ENCODE peak calls at places on chromosomes 3 and 15, in five cellular contexts. P is H4; E is effector memory CD8-positive, alpha-beta T cell; Q is GDM1; L is psoas muscle. M is an unnamed sample.

GRCh38 chr3:4356225-4356540 is 53.0 kb downstream of the SETMAR start:
- DNase-seq in P (no peak), E (no peak), Q (no peak), L (no peak), M (no peak)

GRCh38 chr3:195761503-195762248 is 40.9 kb downstream of the MUC20 start:
- DNase-seq in P (no peak), E (no peak), Q (no peak), L (no peak), M (no peak)

GRCh38 chr15:70439304-70439877 is 324.0 kb downstream of the UACA start:
- DNase-seq in P (no peak), E (no peak), Q (no peak), L (no peak), M (no peak)

GRCh38 chr3:51954120-51954519 is 1.1 kb upstream of the GPR62 start:
- DNase-seq in P (no peak), E (no peak), Q (no peak), L (no peak), M (no peak)

GRCh38 chr3:10142707-10143560 is 1.4 kb downstream of the VHL start:
- DNase-seq in P (no peak), E (no peak), Q (no peak), L (no peak), M (peak)

GRCh38 chr3:62982795-62983455 is 107.7 kb upstream of the CADPS start:
- DNase-seq in P (no peak), E (no peak), Q (no peak), L (no peak), M (no peak)

GRCh38 chr3:136251511-136251910 is 1.4 kb downstream of the PCCB start:
- DNase-seq in P (no peak), E (no peak), Q (no peak), L (no peak), M (peak)

GRCh38 chr15:51121118-51121517 is 26.4 kb upstream of the TNFAIP8L3 start:
- DNase-seq in P (peak), E (no peak), Q (peak), L (no peak), M (peak)

GRCh38 chr3:69505770-69506407 is 120.0 kb upstream of the FRMD4B start:
- DNase-seq in P (peak), E (no peak), Q (no peak), L (no peak), M (no peak)

GRCh38 chr15:66024998-66025397 is 155.7 kb downstream of the RAB11A start:
- DNase-seq in P (no peak), E (no peak), Q (no peak), L (no peak), M (peak)

GRCh38 chr3:12483872-12484197 is 445 bp upstream of the TSEN2 start:
- DNase-seq in P (no peak), E (no peak), Q (no peak), L (no peak), M (no peak)

GRCh38 chr3:126514161-126514560 is 3.4 kb downstream of the UROC1 start:
- DNase-seq in P (no peak), E (no peak), Q (no peak), L (no peak), M (no peak)

GRCh38 chr3:14360123-14360881 is 42.1 kb upstream of the SLC6A6 start:
- DNase-seq in P (no peak), E (no peak), Q (no peak), L (no peak), M (no peak)

GRCh38 chr3:65633018-65633417 is 405.7 kb downstream of the MAGI1 start:
- DNase-seq in P (no peak), E (no peak), Q (no peak), L (no peak), M (no peak)

GRCh38 chr15:78127882-78128281 is 3.4 kb downstream of the CIB2 start:
- DNase-seq in P (peak), E (no peak), Q (no peak), L (no peak), M (no peak)

GRCh38 chr15:62087671-62088360 is 21.0 kb downstream of the C2CD4A start:
- DNase-seq in P (no peak), E (no peak), Q (no peak), L (no peak), M (no peak)

GRCh38 chr3:58090351-58090750 is 82.1 kb downstream of the FLNB start:
- DNase-seq in P (no peak), E (no peak), Q (no peak), L (no peak), M (no peak)

GRCh38 chr3:159150176-159150575 is 348.3 kb downstream of the MFSD1 start:
- DNase-seq in P (no peak), E (no peak), Q (no peak), L (no peak), M (no peak)

GRCh38 chr3:157134620-157135191 is 25.2 kb downstream of the CCNL1 start:
- DNase-seq in P (no peak), E (no peak), Q (no peak), L (no peak), M (peak)

GRCh38 chr15:71148048-71148447 is 32.8 kb downstream of the THSD4 start:
- DNase-seq in P (no peak), E (no peak), Q (no peak), L (no peak), M (no peak)

GRCh38 chr3:151467069-151467468 is 6.2 kb upstream of the IGSF10 start:
- DNase-seq in P (no peak), E (no peak), Q (peak), L (no peak), M (no peak)

GRCh38 chr3:108183178-108183577 is 39.0 kb downstream of the IFT57 start:
- DNase-seq in P (no peak), E (no peak), Q (no peak), L (no peak), M (no peak)

GRCh38 chr15:65368300-65368617 is 9.5 kb downstream of the IGDCC3 start:
- DNase-seq in P (no peak), E (no peak), Q (no peak), L (no peak), M (no peak)

GRCh38 chr3:110180733-110181132 is 843.4 kb upstream of the DPPA4 start:
- DNase-seq in P (no peak), E (no peak), Q (no peak), L (peak), M (no peak)

GRCh38 chr3:13537926-13538325 is 11.0 kb upstream of the FBLN2 start:
- DNase-seq in P (peak), E (no peak), Q (no peak), L (peak), M (peak)

GRCh38 chr3:41848745-41849574 is 112.9 kb downstream of the ULK4 start:
- DNase-seq in P (no peak), E (no peak), Q (no peak), L (no peak), M (no peak)

GRCh38 chr3:38177175-38177574 is 11.8 kb downstream of the OXSR1 start:
- DNase-seq in P (no peak), E (no peak), Q (no peak), L (no peak), M (no peak)

GRCh38 chr3:53913401-53913800 is 21.7 kb upstream of the SELENOK start:
- DNase-seq in P (no peak), E (no peak), Q (no peak), L (no peak), M (no peak)

GRCh38 chr3:154170300-154170699 is 49.1 kb downstream of the ARHGEF26 start:
- DNase-seq in P (no peak), E (no peak), Q (no peak), L (no peak), M (no peak)

GRCh38 chr3:52471371-52472238 is 16.2 kb downstream of the NISCH start:
- DNase-seq in P (peak), E (no peak), Q (peak), L (peak), M (peak)

GRCh38 chr3:171354049-171354705 is 106.0 kb downstream of the TNIK start:
- DNase-seq in P (no peak), E (no peak), Q (no peak), L (no peak), M (no peak)

M was measured in kidney tubule cell.